ENCODE peak calls at places on chromosomes 1 and 21, in seven cellular contexts. H, U, G, V, B, A and Z are unnamed samples.

GRCh38 chr1:171670739-171671138 is 18.3 kb upstream of the MYOC start:
- DNase-seq in A (no peak), H (no peak), G (no peak), B (no peak), V (no peak), U (no peak), Z (no peak)

GRCh38 chr1:234866007-234866866 is 256.3 kb upstream of the IRF2BP2 start:
- DNase-seq in G (no peak), U (no peak), A (no peak), H (no peak), B (no peak), V (peak), Z (peak)

GRCh38 chr21:14995695-14996490 is 68.9 kb downstream of the NRIP1 start:
- DNase-seq in H (no peak), B (no peak), U (no peak), A (no peak), V (no peak), G (no peak), Z (peak)

GRCh38 chr1:228241259-228241658 is 33.4 kb downstream of the OBSCN start:
- DNase-seq in U (no peak), A (no peak), G (no peak), V (no peak), B (no peak), H (no peak), Z (peak)

GRCh38 chr1:40750326-40750975 is 33.1 kb upstream of the KCNQ4 start:
- DNase-seq in A (no peak), H (no peak), G (no peak), V (no peak), U (no peak), B (no peak), Z (no peak)

GRCh38 chr1:207910678-207911354 is at the start of gene CD34:
- DNase-seq in A (peak), U (peak), G (no peak), V (peak), H (no peak), B (no peak), Z (peak)

GRCh38 chr1:51622455-51622913 is 5.6 kb downstream of the OSBPL9 start:
- DNase-seq in H (peak), A (no peak), G (no peak), B (no peak), U (no peak), V (no peak), Z (peak)

GRCh38 chr1:156025873-156026272 is 5.1 kb upstream of the SSR2 start:
- DNase-seq in V (peak), G (no peak), H (no peak), U (peak), A (peak), B (peak), Z (peak)

GRCh38 chr1:236129315-236129714 is 13.0 kb upstream of the GPR137B start:
- DNase-seq in A (no peak), B (no peak), G (no peak), U (no peak), V (peak), H (no peak), Z (no peak)

GRCh38 chr1:99943238-99943794 is 26.5 kb upstream of the SLC35A3 start:
- DNase-seq in B (no peak), G (no peak), A (no peak), U (no peak), V (no peak), H (no peak), Z (peak)

GRCh38 chr1:84682047-84682446 is 8.2 kb downstream of the SSX2IP start:
- DNase-seq in U (no peak), A (no peak), V (no peak), B (no peak), H (no peak), G (no peak), Z (no peak)

GRCh38 chr1:65049941-65050713 is 83.8 kb upstream of the JAK1 start:
- DNase-seq in V (no peak), H (no peak), G (no peak), U (no peak), A (no peak), B (no peak), Z (no peak)

GRCh38 chr1:226643167-226643566 is 94.6 kb downstream of the STUM start:
- DNase-seq in B (peak), V (peak), U (no peak), G (no peak), H (no peak), A (peak), Z (peak)

GRCh38 chr1:201423655-201424610 is 2.4 kb upstream of the TNNI1 start:
- DNase-seq in A (no peak), H (no peak), B (no peak), V (peak), G (no peak), U (no peak), Z (no peak)

GRCh38 chr1:41799723-41800122 is 119.0 kb downstream of the HIVEP3 start:
- DNase-seq in V (no peak), A (no peak), H (no peak), G (no peak), U (no peak), B (no peak), Z (no peak)

GRCh38 chr1:207890136-207890738 is 20.7 kb downstream of the CD34 start:
- DNase-seq in H (no peak), B (peak), A (no peak), U (peak), V (peak), G (no peak), Z (no peak)

GRCh38 chr1:42736152-42736551 is 3.9 kb downstream of the CLDN19 start:
- DNase-seq in A (peak), G (no peak), H (no peak), B (no peak), U (peak), V (peak), Z (peak)

GRCh38 chr21:35475768-35476167 is 426.7 kb upstream of the RUNX1 start:
- DNase-seq in H (no peak), U (no peak), V (peak), A (no peak), B (no peak), G (no peak), Z (no peak)

GRCh38 chr21:34511787-34512451 is at the start of gene KCNE1:
- DNase-seq in A (no peak), H (no peak), V (no peak), G (no peak), U (no peak), B (no peak), Z (no peak)

GRCh38 chr1:9267827-9268581 is 24.7 kb upstream of the SPSB1 start:
- DNase-seq in B (no peak), G (no peak), A (no peak), H (no peak), V (peak), U (no peak), Z (no peak)

GRCh38 chr1:41765109-41765655 is 153.5 kb downstream of the HIVEP3 start:
- DNase-seq in G (no peak), A (no peak), U (no peak), V (no peak), B (peak), H (no peak), Z (no peak)

GRCh38 chr1:232713785-232714184 is 83.9 kb upstream of the SIPA1L2 start:
- DNase-seq in V (no peak), H (no peak), U (no peak), G (no peak), A (no peak), B (no peak), Z (no peak)

GRCh38 chr1:44619261-44619900 is 54.9 kb downstream of the TMEM53 start:
- DNase-seq in V (peak), G (no peak), B (no peak), A (no peak), U (no peak), H (no peak), Z (no peak)

GRCh38 chr1:230977781-230978490 is 725 bp downstream of the TTC13 start:
- DNase-seq in V (peak), G (peak), B (peak), U (peak), A (peak), H (no peak), Z (peak)

GRCh38 chr21:34235514-34235913 is 128.3 kb upstream of the KCNE2 start:
- DNase-seq in A (no peak), U (no peak), V (no peak), H (no peak), B (no peak), G (no peak), Z (no peak)

GRCh38 chr1:94658221-94658620 is 116.7 kb upstream of the F3 start:
- DNase-seq in B (no peak), U (no peak), G (no peak), V (peak), H (no peak), A (no peak), Z (peak)

GRCh38 chr1:234163267-234163919 is 209.9 kb upstream of the COA6 start:
- DNase-seq in A (no peak), G (no peak), H (no peak), U (no peak), V (no peak), B (no peak), Z (no peak)

GRCh38 chr1:32933742-32934322 is 30.8 kb downstream of the RNF19B start:
- DNase-seq in V (no peak), B (no peak), U (peak), H (no peak), G (no peak), A (no peak), Z (peak)

GRCh38 chr1:147625274-147625986 is 44.9 kb downstream of the ACP6 start:
- DNase-seq in U (no peak), V (no peak), G (no peak), A (no peak), B (no peak), H (no peak), Z (peak)

GRCh38 chr1:20383631-20384030 is 93.0 kb downstream of the VWA5B1 start:
- DNase-seq in V (no peak), B (no peak), U (no peak), A (no peak), H (no peak), G (no peak), Z (no peak)